ENCODE peak calls at places on chromosomes 4 and X, in seven cellular contexts. One of them, this sample, is unnamed.

GRCh38 chrX:18574591-18574990 is 97.3 kb downstream of the RS1 start:
- DNase-seq in tibial artery: peak
- DNase-seq in MCF 10A: peak
- DNase-seq in GM12878: no peak
- DNase-seq in suprapubic skin: no peak
- DNase-seq in colonic mucosa: no peak
- DNase-seq in fibroblast of pulmonary artery: peak
- DNase-seq in this sample: no peak

GRCh38 chr4:41256740-41257256 is at the start of gene UCHL1:
- DNase-seq in tibial artery: peak
- DNase-seq in MCF 10A: no peak
- DNase-seq in GM12878: no peak
- DNase-seq in suprapubic skin: no peak
- DNase-seq in colonic mucosa: no peak
- DNase-seq in fibroblast of pulmonary artery: peak
- DNase-seq in this sample: no peak

GRCh38 chr4:56857601-56858301 is 36.2 kb upstream of the SPINK2 start:
- DNase-seq in tibial artery: no peak
- DNase-seq in MCF 10A: peak
- DNase-seq in GM12878: no peak
- DNase-seq in suprapubic skin: no peak
- DNase-seq in colonic mucosa: no peak
- DNase-seq in fibroblast of pulmonary artery: no peak
- DNase-seq in this sample: no peak

GRCh38 chrX:129606918-129607317 is 47.8 kb downstream of the APLN start:
- DNase-seq in tibial artery: no peak
- DNase-seq in MCF 10A: peak
- DNase-seq in GM12878: peak
- DNase-seq in suprapubic skin: peak
- DNase-seq in colonic mucosa: peak
- DNase-seq in fibroblast of pulmonary artery: peak
- DNase-seq in this sample: no peak

GRCh38 chrX:18146954-18147353 is 73.7 kb downstream of the BEND2 start:
- DNase-seq in tibial artery: no peak
- DNase-seq in MCF 10A: peak
- DNase-seq in GM12878: no peak
- DNase-seq in suprapubic skin: no peak
- DNase-seq in colonic mucosa: no peak
- DNase-seq in fibroblast of pulmonary artery: peak
- DNase-seq in this sample: no peak

GRCh38 chr4:6095023-6095817 is 77.0 kb upstream of the C4orf50 start:
- DNase-seq in tibial artery: peak
- DNase-seq in MCF 10A: peak
- DNase-seq in GM12878: no peak
- DNase-seq in suprapubic skin: no peak
- DNase-seq in colonic mucosa: no peak
- DNase-seq in fibroblast of pulmonary artery: no peak
- DNase-seq in this sample: no peak

GRCh38 chr4:107760281-107760947 is 40.4 kb upstream of the PAPSS1 start:
- DNase-seq in tibial artery: no peak
- DNase-seq in MCF 10A: peak
- DNase-seq in GM12878: no peak
- DNase-seq in suprapubic skin: no peak
- DNase-seq in colonic mucosa: peak
- DNase-seq in fibroblast of pulmonary artery: peak
- DNase-seq in this sample: no peak

GRCh38 chrX:51292421-51292820 is 40.2 kb upstream of the NUDT10 start:
- DNase-seq in tibial artery: no peak
- DNase-seq in MCF 10A: no peak
- DNase-seq in GM12878: no peak
- DNase-seq in suprapubic skin: no peak
- DNase-seq in colonic mucosa: no peak
- DNase-seq in fibroblast of pulmonary artery: no peak
- DNase-seq in this sample: no peak

GRCh38 chrX:30992381-30992904 is 79.4 kb downstream of the FTHL17 start:
- DNase-seq in tibial artery: no peak
- DNase-seq in MCF 10A: no peak
- DNase-seq in GM12878: no peak
- DNase-seq in suprapubic skin: no peak
- DNase-seq in colonic mucosa: no peak
- DNase-seq in fibroblast of pulmonary artery: no peak
- DNase-seq in this sample: no peak

GRCh38 chr4:1049591-1049905 is 38.1 kb downstream of the FGFRL1 start:
- DNase-seq in tibial artery: peak
- DNase-seq in MCF 10A: no peak
- DNase-seq in GM12878: no peak
- DNase-seq in suprapubic skin: peak
- DNase-seq in colonic mucosa: no peak
- DNase-seq in fibroblast of pulmonary artery: no peak
- DNase-seq in this sample: no peak

GRCh38 chrX:67651437-67652142 is 107.8 kb downstream of the AR start:
- DNase-seq in tibial artery: no peak
- DNase-seq in MCF 10A: no peak
- DNase-seq in GM12878: no peak
- DNase-seq in suprapubic skin: no peak
- DNase-seq in colonic mucosa: no peak
- DNase-seq in fibroblast of pulmonary artery: no peak
- DNase-seq in this sample: no peak

GRCh38 chrX:10110316-10110932 is 46.4 kb upstream of the CLCN4 start:
- DNase-seq in tibial artery: no peak
- DNase-seq in MCF 10A: no peak
- DNase-seq in GM12878: no peak
- DNase-seq in suprapubic skin: no peak
- DNase-seq in colonic mucosa: no peak
- DNase-seq in fibroblast of pulmonary artery: no peak
- DNase-seq in this sample: no peak

GRCh38 chrX:1576201-1577101 is 15.0 kb upstream of the AKAP17A start:
- DNase-seq in tibial artery: no peak
- DNase-seq in MCF 10A: no peak
- DNase-seq in GM12878: no peak
- DNase-seq in suprapubic skin: no peak
- DNase-seq in colonic mucosa: no peak
- DNase-seq in fibroblast of pulmonary artery: no peak
- DNase-seq in this sample: no peak

GRCh38 chrX:151488677-151489076 is 74.8 kb upstream of the PASD1 start:
- DNase-seq in tibial artery: no peak
- DNase-seq in MCF 10A: peak
- DNase-seq in GM12878: no peak
- DNase-seq in suprapubic skin: no peak
- DNase-seq in colonic mucosa: no peak
- DNase-seq in fibroblast of pulmonary artery: no peak
- DNase-seq in this sample: no peak

GRCh38 chrX:15404712-15405111 is 20.5 kb upstream of the VEGFD start:
- DNase-seq in tibial artery: peak
- DNase-seq in MCF 10A: no peak
- DNase-seq in GM12878: no peak
- DNase-seq in suprapubic skin: peak
- DNase-seq in colonic mucosa: peak
- DNase-seq in fibroblast of pulmonary artery: peak
- DNase-seq in this sample: no peak

GRCh38 chr4:130747842-130748241 is 1651.9 kb downstream of the C4orf33 start:
- DNase-seq in tibial artery: no peak
- DNase-seq in MCF 10A: peak
- DNase-seq in GM12878: no peak
- DNase-seq in suprapubic skin: no peak
- DNase-seq in colonic mucosa: no peak
- DNase-seq in fibroblast of pulmonary artery: peak
- DNase-seq in this sample: no peak

GRCh38 chrX:120549483-120550452 is 11.0 kb downstream of the CUL4B start:
- DNase-seq in tibial artery: peak
- DNase-seq in MCF 10A: peak
- DNase-seq in GM12878: no peak
- DNase-seq in suprapubic skin: no peak
- DNase-seq in colonic mucosa: no peak
- DNase-seq in fibroblast of pulmonary artery: peak
- DNase-seq in this sample: no peak

GRCh38 chr4:174423257-174423944 is 98.9 kb downstream of the HPGD start:
- DNase-seq in tibial artery: no peak
- DNase-seq in MCF 10A: peak
- DNase-seq in GM12878: no peak
- DNase-seq in suprapubic skin: no peak
- DNase-seq in colonic mucosa: peak
- DNase-seq in fibroblast of pulmonary artery: peak
- DNase-seq in this sample: no peak

GRCh38 chr4:122163767-122164166 is 11.6 kb downstream of the BLTP1 start:
- DNase-seq in tibial artery: no peak
- DNase-seq in MCF 10A: no peak
- DNase-seq in GM12878: no peak
- DNase-seq in suprapubic skin: no peak
- DNase-seq in colonic mucosa: peak
- DNase-seq in fibroblast of pulmonary artery: no peak
- DNase-seq in this sample: no peak

GRCh38 chr4:9885958-9886357 is 104.5 kb downstream of the DRD5 start:
- DNase-seq in tibial artery: no peak
- DNase-seq in MCF 10A: no peak
- DNase-seq in GM12878: no peak
- DNase-seq in suprapubic skin: no peak
- DNase-seq in colonic mucosa: no peak
- DNase-seq in fibroblast of pulmonary artery: no peak
- DNase-seq in this sample: no peak

GRCh38 chrX:140507223-140507981 is 2.5 kb upstream of the SOX3 start:
- DNase-seq in tibial artery: no peak
- DNase-seq in MCF 10A: peak
- DNase-seq in GM12878: no peak
- DNase-seq in suprapubic skin: no peak
- DNase-seq in colonic mucosa: no peak
- DNase-seq in fibroblast of pulmonary artery: no peak
- DNase-seq in this sample: no peak

GRCh38 chr4:41575665-41576064 is 37.7 kb downstream of the LIMCH1 start:
- DNase-seq in tibial artery: no peak
- DNase-seq in MCF 10A: peak
- DNase-seq in GM12878: no peak
- DNase-seq in suprapubic skin: no peak
- DNase-seq in colonic mucosa: no peak
- DNase-seq in fibroblast of pulmonary artery: no peak
- DNase-seq in this sample: no peak

GRCh38 chrX:65196758-65197371 is 220.6 kb upstream of the ZC4H2 start:
- DNase-seq in tibial artery: no peak
- DNase-seq in MCF 10A: no peak
- DNase-seq in GM12878: no peak
- DNase-seq in suprapubic skin: no peak
- DNase-seq in colonic mucosa: peak
- DNase-seq in fibroblast of pulmonary artery: no peak
- DNase-seq in this sample: no peak

GRCh38 chrX:115642304-115642703 is 81.3 kb downstream of the PLS3 start:
- DNase-seq in tibial artery: no peak
- DNase-seq in MCF 10A: no peak
- DNase-seq in GM12878: no peak
- DNase-seq in suprapubic skin: no peak
- DNase-seq in colonic mucosa: no peak
- DNase-seq in fibroblast of pulmonary artery: no peak
- DNase-seq in this sample: no peak

GRCh38 chrX:12701625-12702024 is 89.6 kb upstream of the PRPS2 start:
- DNase-seq in tibial artery: no peak
- DNase-seq in MCF 10A: peak
- DNase-seq in GM12878: peak
- DNase-seq in suprapubic skin: no peak
- DNase-seq in colonic mucosa: peak
- DNase-seq in fibroblast of pulmonary artery: peak
- DNase-seq in this sample: no peak
- TF ChIP-seq CTCF in tibial artery: peak
- TF ChIP-seq CTCF in MCF 10A: peak
- TF ChIP-seq CTCF in GM12878: peak
- TF ChIP-seq CTCF in suprapubic skin: no peak
- TF ChIP-seq CTCF in colonic mucosa: peak
- TF ChIP-seq CTCF in fibroblast of pulmonary artery: peak
- TF ChIP-seq CTCF in this sample: peak

DNA sequence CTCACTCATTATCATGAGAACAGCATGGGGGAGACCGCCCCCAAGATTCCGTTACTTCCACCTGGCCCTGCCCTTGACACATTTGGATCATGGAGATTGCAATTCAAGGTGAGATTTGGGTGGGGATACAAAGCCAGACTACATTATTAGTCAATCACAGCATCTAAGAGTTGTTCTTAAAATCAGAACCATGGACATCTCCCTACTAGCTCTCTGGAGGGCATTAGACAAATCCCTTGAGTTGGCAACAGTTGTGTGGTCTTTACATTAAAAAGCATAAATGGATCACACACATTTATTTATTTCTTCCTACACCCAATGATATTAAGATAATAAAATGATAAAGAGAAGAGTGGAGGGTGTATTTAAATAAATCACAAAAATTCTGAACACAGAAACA is 262.8 kb upstream of the VCX start:
- DNase-seq in tibial artery: no peak
- DNase-seq in MCF 10A: peak
- DNase-seq in GM12878: no peak
- DNase-seq in suprapubic skin: no peak
- DNase-seq in colonic mucosa: no peak
- DNase-seq in fibroblast of pulmonary artery: no peak
- DNase-seq in this sample: no peak
- TF ChIP-seq CTCF in tibial artery: no peak
- TF ChIP-seq CTCF in MCF 10A: no peak
- TF ChIP-seq CTCF in GM12878: no peak
- TF ChIP-seq CTCF in suprapubic skin: no peak
- TF ChIP-seq CTCF in colonic mucosa: no peak
- TF ChIP-seq CTCF in fibroblast of pulmonary artery: no peak
- TF ChIP-seq CTCF in this sample: no peak

DNA sequence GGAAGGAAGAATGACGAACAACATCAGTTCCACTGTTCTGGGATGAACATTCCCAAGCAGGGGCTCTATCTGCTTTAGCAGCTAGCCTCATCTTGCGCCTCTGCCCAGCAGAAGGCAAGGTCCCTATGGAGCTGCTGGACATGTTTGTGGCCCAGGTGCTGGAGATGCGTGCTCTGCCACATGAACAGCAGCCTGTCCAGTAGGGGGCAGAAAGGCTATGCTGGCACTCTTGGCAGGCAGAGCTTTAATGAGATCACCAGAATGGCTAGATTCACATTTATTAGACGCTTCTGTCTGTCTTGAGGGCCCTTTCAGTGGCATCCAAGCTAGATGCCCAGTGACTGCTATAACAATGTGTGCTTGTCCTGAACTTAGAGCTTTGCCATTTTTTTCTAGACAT is 1826.0 kb downstream of the STIM2 start:
- DNase-seq in tibial artery: no peak
- DNase-seq in MCF 10A: peak
- DNase-seq in GM12878: no peak
- DNase-seq in suprapubic skin: no peak
- DNase-seq in colonic mucosa: peak
- DNase-seq in fibroblast of pulmonary artery: peak
- DNase-seq in this sample: no peak
- TF ChIP-seq CTCF in tibial artery: no peak
- TF ChIP-seq CTCF in MCF 10A: peak
- TF ChIP-seq CTCF in GM12878: peak
- TF ChIP-seq CTCF in suprapubic skin: no peak
- TF ChIP-seq CTCF in colonic mucosa: no peak
- TF ChIP-seq CTCF in fibroblast of pulmonary artery: peak
- TF ChIP-seq CTCF in this sample: no peak

DNA sequence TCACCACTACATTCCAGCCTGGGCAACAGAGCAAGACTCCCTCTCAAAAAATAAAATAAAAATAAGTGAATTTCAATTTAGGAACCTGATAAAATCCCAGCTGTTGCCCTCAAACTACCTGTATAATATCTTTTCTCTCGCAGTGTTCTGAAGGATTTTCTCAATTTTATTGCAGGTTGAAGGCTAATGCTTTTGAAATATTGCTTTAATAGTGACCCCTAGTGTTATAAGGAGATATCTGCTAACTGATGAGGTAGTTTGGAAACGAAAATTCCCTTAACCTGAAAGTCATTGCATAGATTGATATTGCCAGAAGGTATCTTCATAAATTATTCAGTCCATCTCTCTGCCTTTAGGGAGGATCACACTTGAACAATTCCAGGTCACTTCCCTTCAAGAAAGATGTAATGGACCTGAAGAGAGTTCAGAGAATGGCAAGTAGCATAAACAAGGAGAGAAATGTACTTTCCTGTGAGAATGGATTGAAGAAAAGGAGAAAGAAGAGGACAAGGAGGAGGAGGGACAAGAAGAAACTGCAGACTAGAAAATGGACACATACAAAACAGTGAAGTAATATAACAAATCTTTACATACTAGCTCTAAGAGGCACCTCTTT is 44.1 kb downstream of the TIGD4 start:
- DNase-seq in tibial artery: no peak
- DNase-seq in MCF 10A: peak
- DNase-seq in GM12878: peak
- DNase-seq in suprapubic skin: no peak
- DNase-seq in colonic mucosa: no peak
- DNase-seq in fibroblast of pulmonary artery: peak
- DNase-seq in this sample: no peak
- TF ChIP-seq CTCF in tibial artery: no peak
- TF ChIP-seq CTCF in MCF 10A: peak
- TF ChIP-seq CTCF in GM12878: peak
- TF ChIP-seq CTCF in suprapubic skin: peak
- TF ChIP-seq CTCF in colonic mucosa: peak
- TF ChIP-seq CTCF in fibroblast of pulmonary artery: peak
- TF ChIP-seq CTCF in this sample: no peak